ENCODE peak calls at places on chromosomes 3 and 15, in eight cellular contexts. One of them, this sample, is unnamed.

GRCh38 chr3:122955916-122956684 is 71.5 kb downstream of the SEMA5B start:
- DNase-seq in A549: no peak
- DNase-seq in HCT116: no peak
- DNase-seq in WTC11: no peak
- DNase-seq in SK-N-SH: no peak
- DNase-seq in endothelial cell of umbilical vein: no peak
- DNase-seq in H1: no peak
- DNase-seq in HepG2: no peak
- DNase-seq in this sample: no peak

GRCh38 chr3:146747928-146748327 is 142.8 kb upstream of the PLSCR5 start:
- DNase-seq in A549: no peak
- DNase-seq in HCT116: peak; percentile 4
- DNase-seq in WTC11: no peak
- DNase-seq in SK-N-SH: no peak
- DNase-seq in endothelial cell of umbilical vein: peak; percentile 35
- DNase-seq in H1: no peak
- DNase-seq in HepG2: no peak
- DNase-seq in this sample: no peak

GRCh38 chr3:177357352-177358084 is 160.2 kb upstream of the TBL1XR1 start:
- DNase-seq in A549: peak; percentile 44
- DNase-seq in HCT116: peak; percentile 97
- DNase-seq in WTC11: no peak
- DNase-seq in SK-N-SH: peak; percentile 38
- DNase-seq in endothelial cell of umbilical vein: peak; percentile 97
- DNase-seq in H1: peak; percentile 43
- DNase-seq in HepG2: peak; percentile 88
- DNase-seq in this sample: peak; percentile 86

GRCh38 chr3:140018556-140018955 is 83.6 kb downstream of the CLSTN2 start:
- DNase-seq in A549: no peak
- DNase-seq in HCT116: no peak
- DNase-seq in WTC11: no peak
- DNase-seq in SK-N-SH: no peak
- DNase-seq in endothelial cell of umbilical vein: no peak
- DNase-seq in H1: no peak
- DNase-seq in HepG2: no peak
- DNase-seq in this sample: no peak

GRCh38 chr15:95018888-95019545 is 787.7 kb downstream of the MCTP2 start:
- DNase-seq in A549: no peak
- DNase-seq in HCT116: no peak
- DNase-seq in WTC11: no peak
- DNase-seq in SK-N-SH: no peak
- DNase-seq in endothelial cell of umbilical vein: peak; percentile 86
- DNase-seq in H1: no peak
- DNase-seq in HepG2: no peak
- DNase-seq in this sample: peak; percentile 12

GRCh38 chr15:71201471-71201870 is 86.2 kb downstream of the THSD4 start:
- DNase-seq in A549: no peak
- DNase-seq in HCT116: no peak
- DNase-seq in WTC11: no peak
- DNase-seq in SK-N-SH: no peak
- DNase-seq in endothelial cell of umbilical vein: no peak
- DNase-seq in H1: no peak
- DNase-seq in HepG2: no peak
- DNase-seq in this sample: no peak

GRCh38 chr3:37751967-37752660 is 109.6 kb upstream of the CTDSPL start:
- DNase-seq in A549: no peak
- DNase-seq in HCT116: no peak
- DNase-seq in WTC11: no peak
- DNase-seq in SK-N-SH: no peak
- DNase-seq in endothelial cell of umbilical vein: no peak
- DNase-seq in H1: no peak
- DNase-seq in HepG2: no peak
- DNase-seq in this sample: no peak

GRCh38 chr3:192883512-192883911 is 34.1 kb downstream of the MB21D2 start:
- DNase-seq in A549: no peak
- DNase-seq in HCT116: no peak
- DNase-seq in WTC11: no peak
- DNase-seq in SK-N-SH: no peak
- DNase-seq in endothelial cell of umbilical vein: no peak
- DNase-seq in H1: no peak
- DNase-seq in HepG2: peak; percentile 74
- DNase-seq in this sample: no peak

GRCh38 chr3:30511524-30512278 is 94.7 kb upstream of the TGFBR2 start:
- DNase-seq in A549: peak; percentile 41
- DNase-seq in HCT116: no peak
- DNase-seq in WTC11: no peak
- DNase-seq in SK-N-SH: no peak
- DNase-seq in endothelial cell of umbilical vein: peak; percentile 64
- DNase-seq in H1: no peak
- DNase-seq in HepG2: peak; percentile 83
- DNase-seq in this sample: peak; percentile 56

GRCh38 chr3:66644549-66644948 is 143.7 kb upstream of the LRIG1 start:
- DNase-seq in A549: no peak
- DNase-seq in HCT116: no peak
- DNase-seq in WTC11: no peak
- DNase-seq in SK-N-SH: no peak
- DNase-seq in endothelial cell of umbilical vein: no peak
- DNase-seq in H1: no peak
- DNase-seq in HepG2: no peak
- DNase-seq in this sample: peak; percentile 1

GRCh38 chr15:40439461-40440299 is 1.1 kb upstream of the BAHD1 start:
- DNase-seq in A549: no peak
- DNase-seq in HCT116: no peak
- DNase-seq in WTC11: peak; percentile 69
- DNase-seq in SK-N-SH: peak; percentile 71
- DNase-seq in endothelial cell of umbilical vein: peak; percentile 17
- DNase-seq in H1: peak; percentile 75
- DNase-seq in HepG2: peak; percentile 34
- DNase-seq in this sample: peak; percentile 72

GRCh38 chr15:85947936-85948335 is 131.7 kb upstream of the AGBL1 start:
- DNase-seq in A549: no peak
- DNase-seq in HCT116: no peak
- DNase-seq in WTC11: no peak
- DNase-seq in SK-N-SH: no peak
- DNase-seq in endothelial cell of umbilical vein: no peak
- DNase-seq in H1: no peak
- DNase-seq in HepG2: no peak
- DNase-seq in this sample: no peak

GRCh38 chr3:55477306-55478010 is 9.6 kb downstream of the WNT5A start:
- DNase-seq in A549: no peak
- DNase-seq in HCT116: no peak
- DNase-seq in WTC11: no peak
- DNase-seq in SK-N-SH: no peak
- DNase-seq in endothelial cell of umbilical vein: no peak
- DNase-seq in H1: peak; percentile 14
- DNase-seq in HepG2: no peak
- DNase-seq in this sample: no peak

GRCh38 chr3:139120336-139120971 is 75.8 kb upstream of the PRR23C start:
- DNase-seq in A549: no peak
- DNase-seq in HCT116: peak; percentile 21
- DNase-seq in WTC11: no peak
- DNase-seq in SK-N-SH: no peak
- DNase-seq in endothelial cell of umbilical vein: no peak
- DNase-seq in H1: peak; percentile 38
- DNase-seq in HepG2: no peak
- DNase-seq in this sample: peak; percentile 94

GRCh38 chr3:2511356-2511755 is 412.7 kb downstream of the CNTN4 start:
- DNase-seq in A549: no peak
- DNase-seq in HCT116: no peak
- DNase-seq in WTC11: no peak
- DNase-seq in SK-N-SH: peak; percentile 33
- DNase-seq in endothelial cell of umbilical vein: no peak
- DNase-seq in H1: peak; percentile 47
- DNase-seq in HepG2: no peak
- DNase-seq in this sample: no peak

GRCh38 chr3:182241777-182242556 is 530.2 kb downstream of the SOX2 start:
- DNase-seq in A549: no peak
- DNase-seq in HCT116: no peak
- DNase-seq in WTC11: no peak
- DNase-seq in SK-N-SH: peak; percentile 48
- DNase-seq in endothelial cell of umbilical vein: peak; percentile 3
- DNase-seq in H1: no peak
- DNase-seq in HepG2: peak; percentile 9
- DNase-seq in this sample: no peak

GRCh38 chr3:87370007-87370406 is 93.6 kb upstream of the POU1F1 start:
- DNase-seq in A549: no peak
- DNase-seq in HCT116: no peak
- DNase-seq in WTC11: no peak
- DNase-seq in SK-N-SH: no peak
- DNase-seq in endothelial cell of umbilical vein: no peak
- DNase-seq in H1: no peak
- DNase-seq in HepG2: no peak
- DNase-seq in this sample: no peak

GRCh38 chr3:138187296-138188012 is at the start of gene ARMC8:
- DNase-seq in A549: peak; percentile 43
- DNase-seq in HCT116: peak; percentile 73
- DNase-seq in WTC11: peak; percentile 60
- DNase-seq in SK-N-SH: peak; percentile 85
- DNase-seq in endothelial cell of umbilical vein: no peak
- DNase-seq in H1: peak; percentile 90
- DNase-seq in HepG2: peak; percentile 77
- DNase-seq in this sample: no peak

GRCh38 chr3:165158011-165158410 is 38.2 kb downstream of the SLITRK3 start:
- DNase-seq in A549: no peak
- DNase-seq in HCT116: no peak
- DNase-seq in WTC11: no peak
- DNase-seq in SK-N-SH: no peak
- DNase-seq in endothelial cell of umbilical vein: no peak
- DNase-seq in H1: no peak
- DNase-seq in HepG2: no peak
- DNase-seq in this sample: no peak

GRCh38 chr3:45011756-45012441 is 14.2 kb upstream of the CLEC3B start:
- DNase-seq in A549: no peak
- DNase-seq in HCT116: no peak
- DNase-seq in WTC11: no peak
- DNase-seq in SK-N-SH: no peak
- DNase-seq in endothelial cell of umbilical vein: peak; percentile 98
- DNase-seq in H1: no peak
- DNase-seq in HepG2: no peak
- DNase-seq in this sample: no peak

GRCh38 chr3:122572940-122573412 is 4.5 kb upstream of the PARP15 start:
- DNase-seq in A549: no peak
- DNase-seq in HCT116: no peak
- DNase-seq in WTC11: no peak
- DNase-seq in SK-N-SH: no peak
- DNase-seq in endothelial cell of umbilical vein: peak; percentile 63
- DNase-seq in H1: no peak
- DNase-seq in HepG2: peak; percentile 88
- DNase-seq in this sample: peak; percentile 93

GRCh38 chr3:62755285-62755684 is 119.9 kb downstream of the CADPS start:
- DNase-seq in A549: no peak
- DNase-seq in HCT116: no peak
- DNase-seq in WTC11: no peak
- DNase-seq in SK-N-SH: peak; percentile 23
- DNase-seq in endothelial cell of umbilical vein: no peak
- DNase-seq in H1: no peak
- DNase-seq in HepG2: no peak
- DNase-seq in this sample: no peak

GRCh38 chr3:10432931-10433330 is 72.5 kb downstream of the ATP2B2 start:
- DNase-seq in A549: no peak
- DNase-seq in HCT116: no peak
- DNase-seq in WTC11: no peak
- DNase-seq in SK-N-SH: peak; percentile 66
- DNase-seq in endothelial cell of umbilical vein: no peak
- DNase-seq in H1: no peak
- DNase-seq in HepG2: no peak
- DNase-seq in this sample: no peak
- TF ChIP-seq MAX in A549: no peak
- TF ChIP-seq MAX in HCT116: no peak
- TF ChIP-seq MAX in WTC11: no peak
- TF ChIP-seq MAX in SK-N-SH: no peak
- TF ChIP-seq MAX in endothelial cell of umbilical vein: no peak
- TF ChIP-seq MAX in H1: no peak
- TF ChIP-seq MAX in HepG2: no peak
- TF ChIP-seq MAX in this sample: no peak

DNA sequence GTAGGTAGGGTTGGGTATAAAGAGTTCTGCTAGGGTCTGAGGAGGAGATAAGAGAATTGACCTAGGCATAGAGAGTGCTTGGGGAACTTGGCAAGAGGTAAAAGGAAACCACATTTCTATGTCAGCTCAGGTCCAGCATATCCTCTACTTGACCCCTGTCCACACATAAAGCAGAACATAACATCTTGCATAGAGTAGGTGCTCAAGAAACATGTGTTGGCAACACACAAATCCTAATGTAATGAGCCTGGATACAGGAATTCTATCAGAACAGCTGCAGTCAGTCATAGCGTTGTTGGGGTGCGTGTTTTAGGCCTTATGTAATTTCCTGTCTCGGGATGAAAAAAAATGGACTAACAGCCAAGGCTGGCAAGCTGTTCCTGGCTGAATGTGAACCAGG is 35.0 kb upstream of the PLCL2 start:
- DNase-seq in A549: no peak
- DNase-seq in HCT116: no peak
- DNase-seq in WTC11: no peak
- DNase-seq in SK-N-SH: no peak
- DNase-seq in endothelial cell of umbilical vein: peak; percentile 81
- DNase-seq in H1: no peak
- DNase-seq in HepG2: no peak
- DNase-seq in this sample: peak; percentile 4
- TF ChIP-seq MAX in A549: no peak
- TF ChIP-seq MAX in HCT116: no peak
- TF ChIP-seq MAX in WTC11: no peak
- TF ChIP-seq MAX in SK-N-SH: no peak
- TF ChIP-seq MAX in endothelial cell of umbilical vein: no peak
- TF ChIP-seq MAX in H1: no peak
- TF ChIP-seq MAX in HepG2: no peak
- TF ChIP-seq MAX in this sample: no peak

DNA sequence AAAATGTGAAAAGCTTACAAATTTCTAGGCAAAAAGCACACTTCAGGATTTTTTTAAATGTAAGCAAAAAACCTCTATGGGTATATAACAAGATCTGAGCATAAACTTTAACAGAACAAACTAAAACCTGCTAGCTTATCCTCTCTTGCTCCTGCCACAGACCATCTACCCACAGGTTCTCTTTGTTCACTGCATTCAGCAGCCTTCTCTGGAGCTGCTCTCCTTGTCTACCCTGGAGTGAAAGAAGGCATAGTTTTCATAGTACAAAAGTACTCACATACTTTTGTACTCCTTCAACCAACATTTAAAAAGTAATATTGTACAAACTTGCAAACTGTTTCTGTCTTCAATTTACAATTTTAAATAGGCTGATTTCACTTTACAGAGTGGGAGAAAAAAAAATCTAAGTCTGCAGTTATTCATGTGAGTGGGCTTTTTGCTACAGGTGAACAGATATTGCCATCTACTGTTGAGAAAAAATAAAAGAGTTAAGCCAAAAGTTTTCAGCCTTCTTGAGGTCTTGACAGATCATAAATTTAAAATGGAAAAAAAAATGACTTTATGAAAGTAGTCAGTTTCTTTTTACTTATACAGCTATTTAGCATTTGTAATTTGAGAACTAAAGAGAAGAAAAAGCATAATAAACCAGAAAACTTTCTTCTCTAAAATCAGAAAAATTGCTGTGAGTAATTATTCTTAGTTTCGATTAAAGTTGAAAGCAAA is 20.4 kb downstream of the TERC start:
- DNase-seq in A549: no peak
- DNase-seq in HCT116: no peak
- DNase-seq in WTC11: no peak
- DNase-seq in SK-N-SH: no peak
- DNase-seq in endothelial cell of umbilical vein: peak; percentile 74
- DNase-seq in H1: no peak
- DNase-seq in HepG2: no peak
- DNase-seq in this sample: peak; percentile 15
- TF ChIP-seq MAX in A549: no peak
- TF ChIP-seq MAX in HCT116: no peak
- TF ChIP-seq MAX in WTC11: no peak
- TF ChIP-seq MAX in SK-N-SH: no peak
- TF ChIP-seq MAX in endothelial cell of umbilical vein: no peak
- TF ChIP-seq MAX in H1: no peak
- TF ChIP-seq MAX in HepG2: no peak
- TF ChIP-seq MAX in this sample: no peak

GRCh38 chr3:167772992-167773391 is 37.5 kb downstream of the SERPINI1 start:
- DNase-seq in A549: no peak
- DNase-seq in HCT116: no peak
- DNase-seq in WTC11: no peak
- DNase-seq in SK-N-SH: no peak
- DNase-seq in endothelial cell of umbilical vein: no peak
- DNase-seq in H1: no peak
- DNase-seq in HepG2: no peak
- DNase-seq in this sample: no peak
- TF ChIP-seq MAX in A549: no peak
- TF ChIP-seq MAX in HCT116: no peak
- TF ChIP-seq MAX in WTC11: no peak
- TF ChIP-seq MAX in SK-N-SH: no peak
- TF ChIP-seq MAX in endothelial cell of umbilical vein: no peak
- TF ChIP-seq MAX in H1: no peak
- TF ChIP-seq MAX in HepG2: no peak
- TF ChIP-seq MAX in this sample: no peak

This sample was measured in NB4.